ENCODE peak calls at places on chromosome 21, in five cellular contexts. D is K562, W is HCT116, Z is GM12878, H is HepG2. I is an unnamed sample.

GRCh38 chr21:31623664-31624063 is 35.8 kb upstream of the SOD1 start:
- DNase-seq in H (no peak), Z (no peak), D (peak; percentile 45), W (no peak), I (peak; percentile 73)

GRCh38 chr21:41678016-41678935 is 88.6 kb downstream of the RIPK4 start:
- DNase-seq in Z (no peak), D (no peak), W (peak; percentile 24), H (peak; percentile 89), I (peak; percentile 44)

GRCh38 chr21:38440746-38441145 is 57.5 kb downstream of the ERG start:
- DNase-seq in D (no peak), W (no peak), H (peak; percentile 18), Z (no peak), I (no peak)

GRCh38 chr21:28142692-28143091 is 850.0 kb downstream of the LTN1 start:
- DNase-seq in Z (no peak), H (no peak), D (no peak), W (no peak), I (no peak)

GRCh38 chr21:30921129-30921528 is 39.7 kb upstream of the KRTAP11-1 start:
- DNase-seq in D (no peak), H (no peak), Z (no peak), W (no peak), I (no peak)

GRCh38 chr21:15978158-15978805 is 248.5 kb downstream of the USP25 start:
- DNase-seq in W (no peak), Z (no peak), D (no peak), H (no peak), I (peak; percentile 36)

GRCh38 chr21:25568230-25568629 is 39.1 kb downstream of the MRPL39 start:
- DNase-seq in H (no peak), D (no peak), W (no peak), Z (no peak), I (peak; percentile 21)

GRCh38 chr21:32094792-32095191 is 184.1 kb downstream of the MIS18A start:
- DNase-seq in W (peak; percentile 29), H (no peak), Z (no peak), D (no peak), I (peak; percentile 60)

GRCh38 chr21:28944296-28944695 is 48.4 kb downstream of the LTN1 start:
- DNase-seq in H (peak; percentile 14), Z (no peak), D (no peak), W (no peak), I (no peak)

GRCh38 chr21:14116080-14116481 is 94.7 kb downstream of the LIPI start:
- DNase-seq in Z (peak; percentile 63), W (no peak), H (no peak), D (no peak), I (no peak)

GRCh38 chr21:26148071-26148470 is 22.5 kb downstream of the APP start:
- DNase-seq in Z (no peak), W (no peak), D (no peak), H (no peak), I (peak; percentile 90)

GRCh38 chr21:35048706-35049617 is at the start of gene RUNX1:
- DNase-seq in Z (peak; percentile 92), H (no peak), W (no peak), D (peak; percentile 29), I (no peak)

GRCh38 chr21:37047079-37047478 is 25.8 kb downstream of the PIGP start:
- DNase-seq in W (no peak), H (no peak), Z (no peak), D (no peak), I (no peak)

GRCh38 chr21:41641821-41642368 is 125.0 kb downstream of the RIPK4 start:
- DNase-seq in D (no peak), H (peak; percentile 41), W (no peak), Z (no peak), I (no peak)

GRCh38 chr21:38306833-38307232 is 50.0 kb downstream of the KCNJ15 start:
- DNase-seq in Z (no peak), H (no peak), D (no peak), W (no peak), I (no peak)

GRCh38 chr21:31945576-31945975 is 72.8 kb downstream of the HUNK start:
- DNase-seq in D (no peak), H (no peak), Z (no peak), W (no peak), I (no peak)

GRCh38 chr21:25689226-25689625 is 45.5 kb downstream of the ATP5PF start:
- DNase-seq in D (no peak), H (no peak), Z (no peak), W (no peak), I (no peak)

GRCh38 chr21:9763306-9763705 is 758.1 kb upstream of the TPTE start:
- DNase-seq in Z (no peak), D (no peak), H (no peak), W (no peak), I (no peak)

GRCh38 chr21:26708223-26708800 is 135.2 kb upstream of the CYYR1 start:
- DNase-seq in W (no peak), Z (no peak), H (no peak), D (no peak), I (no peak)

GRCh38 chr21:46634966-46635323 is 529 bp upstream of the PRMT2 start:
- DNase-seq in W (peak; percentile 40), H (peak; percentile 70), D (no peak), Z (peak; percentile 16), I (peak; percentile 95)

GRCh38 chr21:46633561-46633960 is 1.9 kb upstream of the PRMT2 start:
- DNase-seq in Z (no peak), W (no peak), D (no peak), H (no peak), I (no peak)

GRCh38 chr21:46635324-46636180 is at the start of gene PRMT2:
- DNase-seq in Z (peak; percentile 86), W (peak; percentile 91), H (peak; percentile 93), D (peak; percentile 100), I (peak; percentile 95)

GRCh38 chr21:46636181-46636512 is 673 bp downstream of the PRMT2 start:
- DNase-seq in W (no peak), Z (no peak), H (no peak), D (no peak), I (no peak)

DNA sequence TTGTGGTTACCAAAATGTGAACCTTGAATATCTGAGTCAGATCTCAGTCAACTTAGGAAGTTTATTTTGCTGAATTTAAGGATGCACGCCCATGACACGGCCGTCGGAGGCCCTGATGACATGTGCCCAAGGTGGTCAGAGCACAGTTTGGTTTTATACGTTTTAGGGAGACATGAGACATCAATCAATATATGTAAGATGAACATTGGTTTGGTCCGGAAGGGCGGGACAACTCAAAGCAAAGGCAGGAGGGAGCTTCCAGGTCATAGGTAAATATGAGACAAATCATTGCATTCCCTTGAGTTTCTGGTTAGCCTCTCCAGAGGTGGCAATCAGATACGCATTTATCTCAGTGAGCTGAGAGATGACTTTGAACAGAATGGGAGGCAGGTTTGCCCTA is 1.0 kb upstream of the PRMT2 start:
- DNase-seq in W (no peak), D (no peak), H (peak; percentile 12), Z (no peak), I (no peak)
- H3K27ac ChIP-seq in W (peak overlapping the region; percentile 99), D (peak overlapping the region; percentile 97), H (no peak overlapping the region), Z (no peak overlapping the region), I (peak overlapping the region; percentile 96)

DNA sequence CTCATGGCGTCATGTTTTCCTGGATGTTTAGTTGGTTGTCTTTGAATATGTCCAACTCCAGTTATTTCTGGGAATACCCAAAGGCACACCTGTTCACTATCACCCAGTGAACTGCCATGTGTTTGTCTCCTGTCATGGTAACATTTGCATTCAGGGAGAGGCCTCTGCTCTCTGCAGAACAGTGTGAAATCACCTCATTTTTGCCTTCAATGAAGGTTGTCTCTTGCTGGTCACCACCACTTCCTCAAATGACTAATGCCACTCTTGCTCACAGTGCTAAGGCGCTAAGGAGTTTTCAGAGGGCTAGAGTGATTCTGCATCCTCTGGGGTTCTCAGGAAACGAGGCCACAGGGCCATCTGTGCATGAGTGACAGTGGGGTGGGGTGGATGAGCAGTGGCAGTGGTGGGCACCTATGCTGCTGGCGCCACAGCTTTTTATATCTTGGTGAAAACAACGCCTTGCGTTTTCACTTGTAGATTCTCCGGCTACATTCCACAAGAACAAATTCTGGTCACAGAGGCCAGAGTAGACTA is 60.0 kb upstream of the ATP5PO start:
- DNase-seq in D (no peak), Z (peak; percentile 98), W (no peak), H (no peak), I (no peak)
- TF ChIP-seq REST in D (no peak), Z (no peak), W (no peak), H (no peak), I (no peak)

DNA sequence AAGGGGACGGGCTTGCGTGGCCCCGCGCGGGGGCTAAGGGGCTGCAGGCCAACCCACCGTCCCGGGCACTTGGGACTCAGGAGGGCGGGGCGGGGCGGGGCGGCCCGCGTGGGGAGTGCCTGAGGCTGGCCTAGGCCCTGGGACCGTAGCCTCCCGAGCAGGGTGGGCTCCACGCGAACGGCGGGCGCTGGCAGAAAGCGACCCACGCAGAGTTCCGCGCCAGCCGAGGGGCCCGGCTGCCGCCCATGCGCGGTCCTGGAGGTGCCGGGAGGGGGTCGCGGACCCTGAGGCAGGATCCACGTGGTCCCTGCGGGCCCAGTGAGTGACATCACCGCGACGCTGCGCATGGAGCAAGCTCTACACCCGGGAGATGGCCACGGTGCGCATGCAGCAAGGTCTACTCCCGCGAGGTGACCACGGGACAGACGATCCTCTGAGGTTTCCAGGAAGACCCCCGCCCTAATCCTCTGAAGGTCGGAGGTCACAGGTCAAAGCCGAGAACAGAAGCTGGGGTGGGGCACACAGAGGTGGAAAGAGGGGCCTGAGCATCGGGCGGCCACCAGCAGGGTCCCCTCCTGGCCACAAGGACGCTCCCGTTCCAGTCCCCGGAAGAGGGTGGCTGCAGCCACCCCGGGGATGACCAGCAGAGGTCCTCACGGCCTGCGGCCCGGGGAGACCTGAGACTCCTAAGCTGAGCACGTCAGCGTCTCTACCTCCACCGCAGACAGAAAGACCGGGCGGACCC is 13.5 kb upstream of the SLC19A1 start:
- DNase-seq in Z (peak; percentile 56), D (peak; percentile 91), H (peak; percentile 86), W (peak; percentile 88), I (peak; percentile 89)
- TF ChIP-seq EZH2 in Z (no peak), D (no peak), H (no peak), W (no peak), I (no peak)

DNA sequence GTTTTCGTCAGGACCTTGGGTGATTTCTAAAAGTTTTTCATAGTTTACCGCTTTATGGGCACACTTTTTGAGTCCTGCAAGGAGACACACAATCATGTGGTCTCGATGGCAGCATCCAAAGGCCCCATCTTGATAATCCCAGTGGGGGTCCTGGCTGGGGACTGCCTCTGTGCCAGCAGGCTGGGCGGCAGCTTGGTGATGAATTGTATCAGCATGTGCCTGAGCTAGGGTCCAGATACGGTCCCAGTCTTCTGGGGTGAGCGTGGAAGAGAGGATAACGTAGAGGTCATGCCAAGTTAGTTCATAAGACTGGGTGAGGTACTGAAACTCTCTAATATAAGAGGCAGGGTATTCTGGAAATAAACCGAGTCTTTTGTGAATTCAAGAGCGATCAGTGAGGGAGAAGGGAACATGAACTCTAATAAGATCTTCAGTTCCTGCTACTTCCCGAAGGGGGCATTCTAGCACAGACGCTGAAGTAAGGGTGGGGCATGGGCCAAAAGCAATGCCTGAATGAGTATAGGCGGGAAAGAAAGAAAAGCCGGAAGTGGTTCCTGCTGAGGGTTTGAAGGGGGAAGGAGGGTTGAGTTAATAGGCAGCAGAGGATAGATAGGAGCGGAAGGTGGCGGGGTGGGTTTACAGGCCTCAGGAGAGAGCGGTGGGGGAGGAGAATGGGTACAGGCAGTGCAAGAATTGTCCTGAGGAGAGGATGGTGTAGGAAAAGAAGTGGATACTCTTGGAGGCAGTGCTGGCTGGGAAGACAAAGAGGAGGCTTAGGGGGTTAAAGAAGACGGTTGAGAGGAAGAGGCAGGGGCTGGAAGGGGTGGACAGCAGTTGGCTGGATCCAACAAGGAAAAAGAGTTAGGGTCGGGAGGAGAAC is 1.6 kb downstream of the ERVH48-1 start:
- DNase-seq in W (peak; percentile 83), Z (peak; percentile 70), D (peak; percentile 90), H (peak; percentile 83), I (peak; percentile 99)
- H3K27ac ChIP-seq in W (peak overlapping the region; percentile 67), Z (peak overlapping the region; percentile 49), D (peak overlapping the region; percentile 79), H (no peak overlapping the region), I (peak overlapping the region; percentile 98)